ENCODE peak calls at places on chromosomes 16 and 17, in ten cellular contexts. H, R, G, X, Y, U, L, K, F and M are unnamed samples.

GRCh38 chr17:7997186-7997585 is 5.2 kb upstream of the GUCY2D start:
- DNase-seq in Y (peak; percentile 62), U (peak; percentile 44), X (peak; percentile 61), L (peak; percentile 22), R (no peak), F (peak; percentile 56), G (no peak), H (peak; percentile 65), K (peak; percentile 55), M (no peak)

GRCh38 chr16:71474864-71475263 is 12.8 kb upstream of the ZNF23 start:
- DNase-seq in F (peak; percentile 92), X (peak; percentile 92), Y (no peak), R (no peak), L (peak; percentile 91), G (no peak), K (no peak), U (peak; percentile 78), H (no peak), M (peak; percentile 79)

GRCh38 chr16:87856796-87857228 is 12.5 kb downstream of the SLC7A5 start:
- DNase-seq in L (no peak), Y (no peak), R (no peak), F (peak; percentile 30), H (peak; percentile 91), U (no peak), K (peak; percentile 5), G (no peak), X (no peak), M (no peak)

GRCh38 chr17:51034800-51035199 is 85.9 kb downstream of the SPAG9 start:
- DNase-seq in R (no peak), H (no peak), G (no peak), U (no peak), K (no peak), F (no peak), X (no peak), L (no peak), Y (no peak), M (no peak)

GRCh38 chr17:78242024-78242742 is 10.8 kb downstream of the TMEM235 start:
- DNase-seq in G (no peak), X (no peak), F (no peak), U (no peak), H (no peak), K (no peak), L (no peak), Y (no peak), R (no peak), M (no peak)

GRCh38 chr17:41635121-41636097 is 11.0 kb upstream of the KRT17 start:
- DNase-seq in G (peak; percentile 31), K (peak; percentile 42), R (no peak), F (no peak), H (no peak), U (no peak), Y (peak; percentile 48), L (no peak), X (no peak), M (no peak)

GRCh38 chr17:57077000-57077399 is 8.0 kb upstream of the AKAP1 start:
- DNase-seq in Y (no peak), G (no peak), H (no peak), F (no peak), K (no peak), L (no peak), X (no peak), U (no peak), R (no peak), M (no peak)

GRCh38 chr17:67082110-67082509 is 37.8 kb downstream of the CACNG1 start:
- DNase-seq in Y (no peak), X (no peak), G (no peak), F (no peak), U (no peak), H (no peak), R (no peak), K (no peak), L (no peak), M (no peak)

GRCh38 chr17:81097134-81097942 is 62.4 kb downstream of the BAIAP2 start:
- DNase-seq in K (peak; percentile 69), Y (peak; percentile 92), F (peak; percentile 83), G (peak; percentile 89), H (peak; percentile 86), X (peak; percentile 82), R (peak; percentile 60), U (peak; percentile 82), L (peak; percentile 80), M (no peak)

GRCh38 chr16:2148714-2149629 is 547 bp downstream of the RAB26 start:
- DNase-seq in F (peak; percentile 19), Y (peak; percentile 56), X (peak; percentile 29), H (peak; percentile 51), K (no peak), U (no peak), G (no peak), L (no peak), R (no peak), M (no peak)

GRCh38 chr16:29141586-29142324 is 156.9 kb downstream of the LAT start:
- DNase-seq in Y (no peak), L (no peak), R (no peak), H (no peak), X (no peak), G (peak; percentile 32), U (no peak), F (no peak), K (no peak), M (no peak)

GRCh38 chr16:85608887-85609286 is 4.2 kb upstream of the GSE1 start:
- DNase-seq in R (no peak), F (no peak), Y (no peak), X (no peak), K (no peak), L (no peak), H (no peak), U (no peak), G (no peak), M (no peak)

GRCh38 chr16:85607331-85607765 is 5.8 kb upstream of the GSE1 start:
- DNase-seq in H (no peak), K (no peak), G (no peak), U (peak; percentile 27), Y (peak; percentile 91), X (no peak), F (no peak), L (no peak), R (no peak), M (no peak)

GRCh38 chr16:85608515-85608885 is 4.6 kb upstream of the GSE1 start:
- DNase-seq in H (no peak), R (no peak), F (no peak), Y (no peak), U (no peak), K (no peak), L (no peak), G (no peak), X (no peak), M (no peak)

GRCh38 chr16:85606920-85607319 is 6.2 kb upstream of the GSE1 start:
- DNase-seq in L (no peak), G (no peak), H (no peak), Y (no peak), F (no peak), X (no peak), U (no peak), K (no peak), R (no peak), M (no peak)

GRCh38 chr16:85607796-85608514 is 5.2 kb upstream of the GSE1 start:
- DNase-seq in H (no peak), X (no peak), R (no peak), G (no peak), F (no peak), Y (no peak), U (no peak), L (no peak), K (no peak), M (no peak)
- H3K4me3 ChIP-seq in H (no peak overlapping the region), X (no peak overlapping the region), R (no peak overlapping the region), G (no peak overlapping the region), F (no peak overlapping the region), Y (peak overlapping the region; percentile 33), U (no peak overlapping the region), L (no peak overlapping the region), K (no peak overlapping the region), M (no peak overlapping the region)

DNA sequence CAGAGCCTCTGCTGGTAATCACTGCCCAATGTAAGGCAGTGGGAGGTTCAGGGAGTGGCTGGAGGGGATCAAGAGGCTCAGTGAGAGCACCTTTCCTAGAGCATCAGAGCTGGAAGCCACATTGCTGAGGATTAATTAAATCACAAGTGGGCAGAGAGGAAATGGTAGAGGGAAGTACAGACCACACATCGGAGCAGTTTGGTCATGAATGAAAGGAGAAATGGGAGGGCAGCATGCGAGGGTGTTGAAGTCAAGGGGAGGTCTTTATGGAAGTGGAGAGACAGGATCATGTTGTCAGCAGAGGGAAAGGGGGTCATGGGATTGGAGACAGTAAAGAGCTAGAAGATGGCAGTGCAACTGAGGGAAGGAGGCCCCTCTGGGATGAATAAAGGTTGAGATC is 2.3 kb downstream of the CCL17 start:
- DNase-seq in X (no peak), L (no peak), U (no peak), H (no peak), R (no peak), Y (no peak), F (no peak), K (no peak), G (no peak), M (no peak)
- TF ChIP-seq CTCF in X (no peak), L (no peak), U (no peak), H (no peak), R (no peak), Y (no peak), F (no peak), K (no peak), G (no peak), M (no peak)

DNA sequence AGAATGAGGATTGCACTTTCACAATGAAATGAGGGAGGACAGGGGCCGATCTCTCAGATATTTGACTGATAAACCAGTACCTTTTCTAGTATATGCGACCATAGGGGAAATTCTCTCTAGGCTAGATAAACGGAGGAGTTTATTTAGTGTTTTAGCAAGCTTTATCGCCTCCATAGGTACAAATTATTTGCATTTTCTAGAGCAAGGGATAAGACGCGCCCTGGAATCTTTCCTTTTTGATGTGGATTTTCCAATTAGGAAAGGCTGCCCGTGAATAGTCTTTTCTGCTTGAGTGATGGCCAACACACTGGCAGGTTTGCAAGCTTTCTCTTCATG is 351 bp upstream of the GDPD1 start:
- DNase-seq in H (no peak), G (no peak), L (no peak), Y (peak; percentile 12), R (no peak), X (no peak), K (no peak), U (no peak), F (no peak), M (no peak)
- H3K4me3 ChIP-seq in H (peak overlapping the region; percentile 97), G (peak overlapping the region; percentile 80), L (peak overlapping the region; percentile 89), Y (peak overlapping the region; percentile 74), R (peak overlapping the region; percentile 97), X (peak overlapping the region; percentile 91), K (peak overlapping the region; percentile 96), U (peak overlapping the region; percentile 80), F (peak overlapping the region; percentile 14), M (peak overlapping the region; percentile 52)

DNA sequence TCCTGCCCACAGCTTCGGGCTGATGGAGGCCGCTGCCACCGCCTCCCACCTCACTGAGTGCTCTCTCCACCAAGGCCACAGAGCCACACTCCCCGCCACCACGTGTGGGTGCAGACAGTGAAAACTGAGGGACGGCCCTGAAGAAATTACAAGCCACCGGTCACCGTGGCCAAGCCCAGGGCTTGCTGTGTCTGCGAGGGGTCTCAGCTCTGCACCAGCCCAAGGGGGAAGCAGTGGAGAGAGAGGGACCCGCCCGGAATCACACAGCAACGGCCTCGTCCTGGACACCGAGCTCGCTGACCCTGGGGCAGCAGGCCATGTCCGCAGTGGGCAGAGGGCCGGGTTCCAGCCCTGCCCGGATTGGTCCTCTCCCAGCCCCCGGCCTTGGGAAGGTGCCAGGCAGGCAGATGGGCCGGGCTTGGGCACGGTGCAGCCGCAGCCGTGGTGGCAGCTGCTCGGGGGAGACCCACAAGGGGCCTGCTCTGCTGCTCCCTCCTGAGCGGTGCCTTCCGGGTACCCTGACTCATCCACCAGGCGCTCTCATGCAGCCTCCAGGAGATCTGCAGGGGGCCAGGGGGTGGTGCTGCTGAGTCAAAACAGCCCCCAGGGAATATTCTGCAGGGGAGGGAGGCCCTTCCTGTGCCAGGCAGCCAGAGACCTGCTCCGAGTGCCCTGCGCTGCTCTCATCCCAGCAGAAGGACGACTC is 52.0 kb downstream of the CBFA2T3 start:
- DNase-seq in F (peak; percentile 93), G (peak; percentile 40), L (peak; percentile 78), H (peak; percentile 91), U (peak; percentile 59), X (peak; percentile 50), R (no peak), K (no peak), Y (peak; percentile 61), M (peak; percentile 42)
- TF ChIP-seq CTCF in F (peak; percentile 43), G (no peak), L (peak; percentile 54), H (peak; percentile 60), U (peak; percentile 25), X (peak; percentile 21), R (no peak), K (no peak), Y (peak; percentile 35), M (peak; percentile 76)